ENCODE peak calls at places on chromosomes 11 and 22, in six cellular contexts. V, Q, U, J, O and X are unnamed samples.

GRCh38 chr11:7020183-7020917 is at the start of the genes NLRP14 and ZNF214:
- DNase-seq in V (peak), Q (peak), U (peak), J (peak), O (peak), X (peak)

GRCh38 chr11:93902921-93903320 is 52.5 kb upstream of the VSTM5 start:
- DNase-seq in V (no peak), Q (no peak), U (no peak), J (no peak), O (no peak), X (no peak)

GRCh38 chr22:31488988-31489617 is 539 bp downstream of the EIF4ENIF1 start:
- DNase-seq in V (peak), Q (no peak), U (peak), J (no peak), O (peak), X (peak)

GRCh38 chr11:8250981-8251620 is 12.6 kb downstream of the LMO1 start:
- DNase-seq in V (no peak), Q (peak), U (no peak), J (no peak), O (no peak), X (no peak)

GRCh38 chr11:60852060-60852638 is 3.6 kb downstream of the PTGDR2 start:
- DNase-seq in V (no peak), Q (peak), U (no peak), J (no peak), O (no peak), X (no peak)

GRCh38 chr22:19139974-19140373 is 4.5 kb downstream of the ESS2 start:
- DNase-seq in V (no peak), Q (no peak), U (no peak), J (no peak), O (no peak), X (no peak)

GRCh38 chr22:19643448-19644313 is 70.6 kb upstream of the SEPTIN5 start:
- DNase-seq in V (no peak), Q (no peak), U (no peak), J (no peak), O (no peak), X (no peak)

GRCh38 chr22:43411040-43411919 is 534 bp upstream of the MPPED1 start:
- DNase-seq in V (peak), Q (no peak), U (no peak), J (no peak), O (no peak), X (no peak)

GRCh38 chr11:117828641-117829368 is 4.3 kb upstream of the FXYD2 start:
- DNase-seq in V (no peak), Q (peak), U (no peak), J (no peak), O (peak), X (peak)

GRCh38 chr22:30694171-30694637 is 470 bp upstream of the OSBP2 start:
- DNase-seq in V (peak), Q (peak), U (peak), J (no peak), O (peak), X (peak)

GRCh38 chr11:44519989-44520737 is 45.3 kb upstream of the CD82 start:
- DNase-seq in V (peak), Q (no peak), U (no peak), J (no peak), O (peak), X (no peak)

GRCh38 chr11:57277845-57278720 is 41.0 kb upstream of the APLNR start:
- DNase-seq in V (peak), Q (peak), U (peak), J (peak), O (peak), X (peak)

GRCh38 chr11:134670247-134670646 is 258.2 kb upstream of the B3GAT1 start:
- DNase-seq in V (no peak), Q (no peak), U (no peak), J (no peak), O (no peak), X (no peak)

GRCh38 chr11:68406318-68407313 is 53.9 kb upstream of the PPP6R3 start:
- DNase-seq in V (no peak), Q (peak), U (no peak), J (no peak), O (no peak), X (no peak)

GRCh38 chr11:62267576-62267975 is 2.4 kb upstream of the SCGB2A2 start:
- DNase-seq in V (no peak), Q (no peak), U (no peak), J (no peak), O (no peak), X (peak)

GRCh38 chr11:46564459-46564858 is 29.4 kb downstream of the AMBRA1 start:
- DNase-seq in V (no peak), Q (no peak), U (no peak), J (no peak), O (no peak), X (peak)

GRCh38 chr11:89521792-89522191 is 30.6 kb upstream of the NOX4 start:
- DNase-seq in V (no peak), Q (no peak), U (no peak), J (no peak), O (no peak), X (no peak)

GRCh38 chr11:91792779-91793262 is 431.8 kb upstream of the FAT3 start:
- DNase-seq in V (no peak), Q (no peak), U (no peak), J (no peak), O (no peak), X (no peak)

GRCh38 chr11:81080476-81080875 is 1639.6 kb upstream of the TENM4 start:
- DNase-seq in V (no peak), Q (no peak), U (no peak), J (no peak), O (no peak), X (no peak)

GRCh38 chr11:34364102-34364501 is 6.3 kb upstream of the ABTB2 start:
- DNase-seq in V (no peak), Q (no peak), U (no peak), J (no peak), O (no peak), X (no peak)

GRCh38 chr11:34363363-34364084 is 5.7 kb upstream of the ABTB2 start:
- DNase-seq in V (no peak), Q (no peak), U (no peak), J (no peak), O (no peak), X (no peak)

GRCh38 chr11:34366522-34366921 is 8.7 kb upstream of the ABTB2 start:
- DNase-seq in V (no peak), Q (no peak), U (no peak), J (no peak), O (no peak), X (peak)
- TF ChIP-seq CTCF in V (no peak), Q (peak), U (peak), J (peak), O (peak), X (peak)

DNA sequence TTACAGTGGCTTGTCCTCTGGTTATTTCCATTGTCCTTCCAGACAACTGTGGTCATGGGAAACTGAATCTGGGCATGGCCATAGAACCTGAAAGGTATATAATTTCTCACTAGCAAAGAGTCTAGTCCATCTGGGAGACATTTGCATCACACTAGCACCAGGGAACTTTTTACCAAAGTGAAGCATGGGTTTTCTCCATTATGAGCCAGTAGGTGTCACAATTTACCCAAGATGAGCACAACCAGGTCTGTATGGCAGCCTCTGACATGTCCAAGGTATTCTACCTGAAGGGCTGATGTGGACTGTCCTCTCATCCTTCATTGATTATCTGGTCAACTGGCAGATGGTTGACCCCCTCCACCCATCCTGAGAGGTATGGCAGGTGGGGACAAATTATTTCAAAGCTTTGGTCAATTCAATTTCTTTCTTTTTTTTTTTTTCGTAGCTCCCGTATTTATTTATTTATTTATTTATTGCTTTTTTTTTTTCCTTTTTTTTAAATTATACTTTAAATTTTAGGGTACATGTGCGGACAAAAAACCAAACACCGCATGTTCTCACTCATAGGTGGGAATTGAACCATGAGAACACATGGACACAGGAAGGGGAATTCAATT is 425.9 kb downstream of the TMEM135 start:
- DNase-seq in V (no peak), Q (peak), U (no peak), J (no peak), O (no peak), X (peak)
- TF ChIP-seq CTCF in V (peak), Q (peak), U (peak), J (peak), O (no peak), X (peak)

GRCh38 chr11:106132582-106133354 is 55.3 kb downstream of the AASDHPPT start:
- DNase-seq in V (no peak), Q (no peak), U (no peak), J (no peak), O (no peak), X (no peak)

GRCh38 chr11:106137061-106137460 is 59.6 kb downstream of the AASDHPPT start:
- DNase-seq in V (no peak), Q (no peak), U (no peak), J (no peak), O (no peak), X (peak)

GRCh38 chr11:106131998-106132397 is 54.5 kb downstream of the AASDHPPT start:
- DNase-seq in V (no peak), Q (no peak), U (no peak), J (no peak), O (no peak), X (no peak)

GRCh38 chr11:106137758-106138157 is 60.3 kb downstream of the AASDHPPT start:
- DNase-seq in V (no peak), Q (no peak), U (no peak), J (no peak), O (no peak), X (no peak)

GRCh38 chr11:106133529-106133928 is 56.1 kb downstream of the AASDHPPT start:
- DNase-seq in V (no peak), Q (no peak), U (no peak), J (no peak), O (no peak), X (peak)
- TF ChIP-seq CTCF in V (no peak), Q (peak), U (no peak), J (peak), O (no peak), X (peak)

GRCh38 chr11:108369064-108369463 is 98.3 kb downstream of the C11orf65 start:
- DNase-seq in V (no peak), Q (no peak), U (no peak), J (no peak), O (no peak), X (no peak)
- TF ChIP-seq CTCF in V (no peak), Q (no peak), U (no peak), J (no peak), O (no peak), X (no peak)

GRCh38 chr11:114265084-114265878 is 30.9 kb upstream of the NNMT start:
- DNase-seq in V (no peak), Q (no peak), U (no peak), J (no peak), O (no peak), X (no peak)

GRCh38 chr11:114264381-114264780 is 31.8 kb upstream of the NNMT start:
- DNase-seq in V (no peak), Q (no peak), U (no peak), J (no peak), O (no peak), X (no peak)

GRCh38 chr11:114263510-114264170 is 32.6 kb upstream of the NNMT start:
- DNase-seq in V (no peak), Q (no peak), U (no peak), J (no peak), O (no peak), X (no peak)

GRCh38 chr11:114261791-114262190 is 34.4 kb upstream of the NNMT start:
- DNase-seq in V (no peak), Q (no peak), U (no peak), J (no peak), O (no peak), X (no peak)

DNA sequence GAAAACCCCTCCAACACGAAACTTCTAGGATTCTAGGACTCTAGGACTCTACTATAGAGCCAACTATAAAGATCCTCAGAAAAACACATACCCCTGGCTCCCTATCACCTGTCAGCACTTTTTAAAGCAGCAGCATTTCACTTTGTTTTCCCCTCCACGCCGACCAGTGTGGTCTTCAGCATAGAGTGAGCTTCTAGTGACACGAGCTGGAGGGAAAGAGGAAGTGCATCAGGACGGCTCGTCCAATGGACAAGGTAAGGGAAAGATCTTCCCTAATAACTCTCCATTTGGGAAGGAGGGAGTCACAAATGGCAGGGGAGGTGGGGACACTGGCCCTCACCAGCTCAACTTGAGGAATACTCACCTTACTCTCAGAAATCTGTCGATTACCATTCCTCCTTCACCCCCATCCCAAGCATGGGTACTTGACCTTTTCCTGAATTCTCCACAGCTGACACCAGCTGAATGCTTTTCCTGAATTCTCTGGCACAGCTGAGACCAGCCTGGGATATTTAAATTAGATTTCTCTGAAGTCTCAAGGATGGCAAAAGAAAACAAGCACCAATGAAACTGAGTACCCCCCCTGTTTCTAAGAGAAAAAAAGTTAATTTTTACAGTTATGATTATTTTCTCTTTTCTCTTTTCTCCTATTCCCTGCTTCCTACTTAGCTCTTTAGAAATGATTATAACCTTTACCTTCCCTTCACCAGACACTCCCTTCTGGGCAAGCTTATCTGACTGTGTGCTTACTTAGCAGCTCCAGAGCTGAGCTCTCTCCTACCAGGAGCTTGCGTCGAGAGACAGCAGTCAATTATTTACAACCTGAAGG is 33.3 kb upstream of the NNMT start:
- DNase-seq in V (peak), Q (peak), U (no peak), J (no peak), O (peak), X (peak)
- TF ChIP-seq CTCF in V (peak), Q (peak), U (peak), J (peak), O (peak), X (peak)

DNA sequence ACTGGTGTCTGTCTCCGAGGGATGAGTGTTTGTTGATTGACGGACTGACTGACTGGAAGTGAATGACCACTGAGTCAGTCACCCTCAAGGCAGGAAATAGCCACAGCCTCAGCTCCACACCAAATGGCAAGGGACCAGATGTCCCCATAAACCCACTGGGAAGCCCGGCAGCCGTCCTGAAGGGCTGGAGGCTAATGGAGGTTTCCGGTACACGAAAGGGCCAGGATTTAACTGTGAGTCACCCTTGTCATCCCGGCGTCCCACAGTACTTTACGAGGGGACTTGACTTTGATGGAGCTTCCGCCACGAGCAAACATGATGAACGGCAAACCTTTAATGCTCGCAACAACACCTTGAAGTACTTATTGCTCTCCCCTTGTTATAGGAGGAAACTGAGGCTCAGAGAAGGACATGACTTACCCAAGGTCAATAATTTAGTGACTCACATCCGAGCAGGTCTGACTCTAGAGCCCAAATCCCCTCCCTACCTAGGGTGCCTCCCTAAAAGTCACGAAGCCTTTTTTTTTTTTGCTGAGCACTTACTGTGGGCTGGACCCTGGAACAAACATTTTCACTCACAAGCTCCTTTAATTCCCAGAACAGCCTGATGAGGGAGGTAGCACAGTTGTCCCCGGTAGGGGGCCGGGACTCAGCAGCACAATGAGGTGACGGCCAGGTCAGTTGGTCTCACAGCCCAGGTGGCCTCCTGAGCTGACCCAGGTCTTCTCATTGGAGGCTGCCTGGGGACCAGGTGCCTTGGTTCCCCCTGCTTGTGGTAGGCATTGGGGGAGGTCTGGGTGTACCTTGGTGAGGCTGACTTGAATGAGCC is 25.2 kb upstream of the GCAT start:
- DNase-seq in V (no peak), Q (peak), U (no peak), J (no peak), O (no peak), X (peak)
- TF ChIP-seq CTCF in V (no peak), Q (peak), U (peak), J (no peak), O (no peak), X (peak)

DNA sequence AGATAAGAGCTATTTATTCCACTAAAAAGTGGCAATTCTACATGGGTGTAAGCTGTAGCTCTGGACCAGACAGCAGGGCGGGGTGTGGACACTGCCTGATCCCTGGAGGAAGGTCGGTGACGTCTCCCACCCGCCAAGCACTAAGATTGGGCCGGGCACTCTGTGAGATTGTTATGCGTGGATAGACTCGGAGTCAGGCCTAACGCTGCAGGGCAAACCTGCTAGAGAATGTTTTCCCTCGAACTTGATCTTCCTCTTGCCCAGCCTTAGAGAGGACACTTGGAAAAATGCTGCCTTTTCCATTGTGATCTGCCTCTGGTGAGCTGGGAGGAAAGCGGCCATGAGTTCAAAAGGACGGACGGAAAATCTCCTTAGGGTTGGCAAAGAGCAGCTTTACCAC is 1273.4 kb downstream of the TBC1D22A start:
- DNase-seq in V (no peak), Q (no peak), U (no peak), J (no peak), O (no peak), X (no peak)
- TF ChIP-seq CTCF in V (no peak), Q (no peak), U (no peak), J (no peak), O (no peak), X (no peak)

DNA sequence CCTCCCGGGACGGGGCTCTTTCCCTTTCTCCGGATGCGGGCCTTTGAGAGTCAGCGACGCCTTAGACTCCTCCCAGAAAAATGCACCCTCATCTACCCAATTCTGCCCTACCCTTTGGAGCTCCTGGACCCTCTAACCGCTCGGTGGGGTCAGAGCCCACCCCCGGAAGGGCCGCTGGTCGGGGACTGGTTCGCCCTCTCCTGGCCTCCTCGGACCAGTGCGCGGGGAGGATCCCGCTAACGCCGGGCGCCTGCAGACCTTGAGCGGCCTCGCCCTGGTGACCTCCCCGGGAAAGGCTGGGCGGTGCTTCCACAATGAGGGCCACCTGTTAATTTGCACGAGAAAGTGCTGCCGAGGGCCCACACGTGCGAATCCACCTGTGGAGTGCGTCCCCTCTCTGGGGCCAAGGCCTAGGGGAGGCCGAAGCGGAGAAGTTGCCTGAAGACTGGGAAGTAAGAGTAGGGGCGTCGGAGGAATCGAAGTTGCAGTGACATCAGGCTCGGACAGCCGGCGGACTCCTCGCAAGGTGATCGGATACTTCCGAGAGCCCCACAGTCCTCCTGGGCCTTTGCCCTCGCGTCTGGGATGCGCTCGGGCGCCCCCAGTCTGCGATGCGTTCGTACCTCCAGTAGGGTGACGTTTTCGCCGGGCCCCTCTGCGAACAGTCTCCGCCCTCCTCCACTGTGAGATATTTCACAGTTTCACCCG is 61.5 kb downstream of the ENDOD1 start:
- DNase-seq in V (peak), Q (peak), U (peak), J (peak), O (peak), X (peak)
- TF ChIP-seq CTCF in V (peak), Q (peak), U (peak), J (peak), O (peak), X (peak)